ENCODE peak calls at places on chromosomes 13 and 19, in eight cellular contexts. A, S, L, B, C, O, M and J are unnamed samples.

GRCh38 chr19:33998739-33999345 is 173.5 kb upstream of the LSM14A start:
- DNase-seq in A (no peak), S (peak), L (no peak), B (no peak), C (no peak), O (no peak), M (no peak), J (no peak)

GRCh38 chr19:11100064-11100463 is 10.8 kb downstream of the LDLR start:
- DNase-seq in A (no peak), S (no peak), L (no peak), B (no peak), C (no peak), O (no peak), M (no peak), J (no peak)

GRCh38 chr19:55348317-55349034 is 6.0 kb downstream of the COX6B2 start:
- DNase-seq in A (no peak), S (no peak), L (no peak), B (no peak), C (no peak), O (no peak), M (no peak), J (no peak)

GRCh38 chr13:52195052-52195837 is 35.8 kb upstream of the NEK3 start:
- DNase-seq in A (peak), S (no peak), L (peak), B (peak), C (peak), O (peak), M (peak), J (peak)

GRCh38 chr19:35095667-35096368 is 19.8 kb upstream of the FXYD3 start:
- DNase-seq in A (no peak), S (no peak), L (no peak), B (no peak), C (no peak), O (no peak), M (no peak), J (no peak)

GRCh38 chr13:64272681-64273080 is 2857.0 kb upstream of the PCDH20 start:
- DNase-seq in A (no peak), S (no peak), L (no peak), B (no peak), C (no peak), O (no peak), M (no peak), J (no peak)

GRCh38 chr19:16660763-16661479 is at the start of gene TMEM38A:
- DNase-seq in A (no peak), S (no peak), L (peak), B (peak), C (peak), O (peak), M (no peak), J (peak)

GRCh38 chr13:97141564-97142005 is 80.5 kb upstream of the MBNL2 start:
- DNase-seq in A (peak), S (peak), L (peak), B (no peak), C (peak), O (peak), M (peak), J (peak)

GRCh38 chr19:35436477-35437141 is 11.4 kb upstream of the FFAR2 start:
- DNase-seq in A (no peak), S (no peak), L (peak), B (no peak), C (peak), O (no peak), M (no peak), J (peak)

GRCh38 chr19:53877361-53877766 is 4.6 kb upstream of the PRKCG start:
- DNase-seq in A (no peak), S (no peak), L (no peak), B (no peak), C (no peak), O (no peak), M (no peak), J (no peak)
- H3K27ac ChIP-seq in A (no peak), S (no peak), L (no peak), B (no peak), C (no peak), O (no peak), M (no peak), J (no peak)

GRCh38 chr19:42246143-42246868 is 3.9 kb upstream of the GSK3A start:
- DNase-seq in A (no peak), S (peak), L (peak), B (peak), C (peak), O (peak), M (peak), J (peak)

GRCh38 chr19:42242512-42243409 is at the start of gene GSK3A:
- DNase-seq in A (peak), S (peak), L (peak), B (peak), C (peak), O (peak), M (peak), J (peak)

GRCh38 chr19:42242071-42242511 is 311 bp downstream of the GSK3A start:
- DNase-seq in A (no peak), S (no peak), L (no peak), B (peak), C (peak), O (peak), M (no peak), J (no peak)

GRCh38 chr19:42246869-42247630 is 4.6 kb upstream of the GSK3A start:
- DNase-seq in A (no peak), S (no peak), L (no peak), B (no peak), C (no peak), O (peak), M (peak), J (peak)

GRCh38 chr19:42244452-42245220 is 2.2 kb upstream of the GSK3A start:
- DNase-seq in A (peak), S (peak), L (peak), B (peak), C (peak), O (peak), M (peak), J (peak)
- TF ChIP-seq POLR2A in A (peak), S (peak), L (no peak), B (peak), C (peak), O (peak), M (peak), J (no peak)

GRCh38 chr13:110348309-110348625 is 41.2 kb downstream of the COL4A2 start:
- DNase-seq in A (no peak), S (no peak), L (no peak), B (no peak), C (no peak), O (no peak), M (no peak), J (no peak)
- H3K27ac ChIP-seq in A (peak), S (peak), L (peak), B (peak), C (peak), O (peak), M (peak), J (no peak)

GRCh38 chr19:1396019-1396767 is 5.1 kb downstream of the GAMT start:
- DNase-seq in A (no peak), S (no peak), L (no peak), B (no peak), C (no peak), O (no peak), M (no peak), J (no peak)
- TF ChIP-seq POLR2A in A (no peak), S (no peak), L (no peak), B (no peak), C (no peak), O (no peak), M (no peak), J (no peak)

DNA sequence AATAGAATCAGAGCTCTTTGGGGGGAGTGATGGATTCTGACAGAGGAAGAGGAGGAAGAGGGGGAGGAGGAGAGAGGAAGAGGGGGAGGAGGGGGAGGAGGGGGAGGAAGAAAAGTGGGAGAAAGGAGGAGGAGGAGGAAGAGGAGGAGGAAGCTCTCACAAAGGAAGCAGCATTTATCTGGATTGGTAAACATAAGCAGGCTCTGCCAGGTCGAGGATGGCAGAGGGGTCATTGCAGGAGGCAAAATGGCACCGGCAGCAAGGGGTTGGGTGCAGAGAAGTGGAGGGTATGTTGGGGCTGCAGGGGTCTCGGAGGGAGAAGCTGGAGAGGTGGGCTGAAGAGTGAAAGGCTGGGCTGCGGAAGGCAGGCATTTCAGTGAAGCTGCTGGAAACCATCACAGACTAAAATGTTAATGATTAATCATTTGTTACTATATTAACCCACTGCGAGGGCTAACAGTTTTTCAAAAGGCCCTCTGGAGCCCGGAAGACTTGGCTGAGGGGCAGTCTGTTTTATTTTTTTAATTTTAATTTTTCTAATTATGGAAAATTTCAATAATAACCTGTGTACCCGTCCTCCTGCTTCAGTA is 24.7 kb downstream of the TPT1 start:
- DNase-seq in A (no peak), S (peak), L (no peak), B (no peak), C (no peak), O (no peak), M (no peak), J (no peak)
- H3K27ac ChIP-seq in A (no peak), S (peak), L (no peak), B (no peak), C (peak), O (no peak), M (no peak), J (no peak)

GRCh38 chr19:38834590-38834989 is 3.0 kb upstream of the ECH1 start:
- DNase-seq in A (no peak), S (no peak), L (no peak), B (no peak), C (no peak), O (no peak), M (no peak), J (no peak)

GRCh38 chr19:38826856-38827551 is 4.6 kb downstream of the ECH1 start:
- DNase-seq in A (no peak), S (no peak), L (no peak), B (no peak), C (no peak), O (no peak), M (no peak), J (peak)

GRCh38 chr19:38834104-38834490 is 2.5 kb upstream of the ECH1 start:
- DNase-seq in A (no peak), S (no peak), L (no peak), B (no peak), C (no peak), O (no peak), M (peak), J (no peak)

GRCh38 chr19:38830039-38830733 is 1.4 kb downstream of the ECH1 start:
- DNase-seq in A (no peak), S (no peak), L (no peak), B (no peak), C (no peak), O (no peak), M (peak), J (no peak)

DNA sequence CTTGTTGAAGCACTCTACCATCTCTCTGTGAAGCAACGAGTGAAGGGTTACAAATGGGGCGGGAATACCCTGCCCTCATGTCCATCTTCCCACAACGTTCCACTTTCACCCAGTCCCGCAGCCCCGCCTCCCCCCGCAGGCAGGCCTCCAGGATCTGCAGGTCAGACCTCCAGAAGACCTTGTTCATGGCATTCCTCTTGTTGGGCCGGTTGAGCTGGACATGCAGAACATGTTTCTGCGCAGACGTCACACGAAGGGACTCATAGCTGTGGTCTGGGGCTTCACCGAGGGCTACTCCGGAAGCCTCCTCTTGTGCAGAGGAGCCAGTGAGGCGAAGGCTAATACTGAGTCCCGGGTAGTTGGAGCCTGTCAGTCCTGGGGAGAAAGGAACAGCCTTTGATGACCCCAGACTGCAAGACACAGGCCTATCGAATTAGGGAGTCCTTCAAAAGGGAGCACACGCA is 420 bp downstream of the ECH1 start:
- DNase-seq in A (no peak), S (peak), L (peak), B (peak), C (peak), O (peak), M (peak), J (peak)
- TF ChIP-seq POLR2A in A (no peak), S (no peak), L (no peak), B (no peak), C (no peak), O (no peak), M (no peak), J (no peak)

GRCh38 chr13:20340759-20341161 is 108.6 kb upstream of the GJB6 start:
- DNase-seq in A (no peak), S (no peak), L (no peak), B (no peak), C (no peak), O (no peak), M (no peak), J (no peak)
- H3K27ac ChIP-seq in A (peak), S (no peak), L (no peak), B (no peak), C (no peak), O (no peak), M (no peak), J (no peak)